ENCODE peak calls at places on chromosome 12, in four cellular contexts. G, E, A and F are unnamed samples.

GRCh38 chr12:5593056-5593455 is 161.1 kb downstream of the NTF3 start:
- DNase-seq in E (no peak), G (no peak), A (no peak), F (no peak)

GRCh38 chr12:28611501-28611900 is 421.2 kb downstream of the CCDC91 start:
- DNase-seq in E (no peak), A (no peak), G (no peak), F (no peak)

GRCh38 chr12:80936642-80937390 is 918 bp downstream of the LIN7A start:
- DNase-seq in E (no peak), A (peak), G (no peak), F (peak)

GRCh38 chr12:65533177-65533883 is 254.8 kb downstream of the MSRB3 start:
- DNase-seq in E (no peak), G (no peak), A (peak), F (no peak)

GRCh38 chr12:91975891-91976290 is 169.8 kb downstream of the BTG1 start:
- DNase-seq in E (no peak), A (no peak), G (no peak), F (no peak)

GRCh38 chr12:65277994-65278575 is 398 bp upstream of the MSRB3 start:
- DNase-seq in A (no peak), E (no peak), G (no peak), F (peak)

GRCh38 chr12:109777544-109777943 is 55.7 kb downstream of the TRPV4 start:
- DNase-seq in A (peak), G (no peak), E (no peak), F (no peak)

GRCh38 chr12:68370006-68370590 is 37.9 kb upstream of the MDM1 start:
- DNase-seq in A (no peak), E (no peak), G (no peak), F (no peak)

GRCh38 chr12:89160716-89161123 is 191.6 kb downstream of the DUSP6 start:
- DNase-seq in E (no peak), A (no peak), G (peak), F (peak)

GRCh38 chr12:109702126-109702841 is 11.3 kb upstream of the FAM222A start:
- DNase-seq in E (no peak), A (no peak), G (no peak), F (no peak)

GRCh38 chr12:15186593-15186992 is 34.6 kb downstream of the RERG start:
- DNase-seq in A (no peak), G (no peak), E (no peak), F (no peak)

GRCh38 chr12:124273630-124274029 is 21.3 kb upstream of the RFLNA start:
- DNase-seq in E (no peak), G (no peak), A (peak), F (no peak)
- TF ChIP-seq CTCF in E (peak), G (peak), A (peak), F (no peak)

GRCh38 chr12:123271182-123271491 is 519 bp downstream of the CDK2AP1 start:
- DNase-seq in E (no peak), A (peak), G (no peak), F (peak)
- TF ChIP-seq CTCF in E (peak), A (peak), G (peak), F (no peak)

DNA sequence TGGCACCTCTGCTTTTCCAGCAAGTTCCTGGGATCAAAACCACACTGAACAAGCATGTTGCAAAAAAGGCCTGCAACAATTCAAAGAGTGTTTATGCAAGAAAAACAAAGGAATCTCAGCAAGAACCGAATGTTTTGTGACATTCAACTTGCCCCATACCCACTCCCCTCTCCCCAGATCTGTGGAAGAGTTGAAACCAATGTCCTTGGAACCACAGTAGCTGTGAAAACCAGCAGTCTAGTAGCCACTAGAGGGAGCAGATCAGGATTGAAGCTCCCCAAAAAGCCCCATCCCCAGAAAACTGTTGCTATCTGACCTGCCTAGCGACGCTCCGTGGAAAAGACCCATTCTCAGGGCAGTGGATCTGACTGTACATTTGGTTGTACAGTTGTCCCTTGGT is 27.1 kb downstream of the PRKAB1 start:
- DNase-seq in A (no peak), E (no peak), G (no peak), F (no peak)
- TF ChIP-seq CTCF in A (peak), E (peak), G (peak), F (no peak)

GRCh38 chr12:96401061-96401871 is 1.0 kb upstream of the CDK17 start:
- DNase-seq in E (peak), G (no peak), A (no peak), F (no peak)

GRCh38 chr12:96399081-96399918 is 939 bp downstream of the CDK17 start:
- DNase-seq in G (no peak), E (no peak), A (peak), F (peak)

GRCh38 chr12:96400631-96401060 is 407 bp upstream of the CDK17 start:
- DNase-seq in E (no peak), G (no peak), A (no peak), F (no peak)

GRCh38 chr12:96398422-96399080 is 1.7 kb downstream of the CDK17 start:
- DNase-seq in G (no peak), E (no peak), A (no peak), F (no peak)

DNA sequence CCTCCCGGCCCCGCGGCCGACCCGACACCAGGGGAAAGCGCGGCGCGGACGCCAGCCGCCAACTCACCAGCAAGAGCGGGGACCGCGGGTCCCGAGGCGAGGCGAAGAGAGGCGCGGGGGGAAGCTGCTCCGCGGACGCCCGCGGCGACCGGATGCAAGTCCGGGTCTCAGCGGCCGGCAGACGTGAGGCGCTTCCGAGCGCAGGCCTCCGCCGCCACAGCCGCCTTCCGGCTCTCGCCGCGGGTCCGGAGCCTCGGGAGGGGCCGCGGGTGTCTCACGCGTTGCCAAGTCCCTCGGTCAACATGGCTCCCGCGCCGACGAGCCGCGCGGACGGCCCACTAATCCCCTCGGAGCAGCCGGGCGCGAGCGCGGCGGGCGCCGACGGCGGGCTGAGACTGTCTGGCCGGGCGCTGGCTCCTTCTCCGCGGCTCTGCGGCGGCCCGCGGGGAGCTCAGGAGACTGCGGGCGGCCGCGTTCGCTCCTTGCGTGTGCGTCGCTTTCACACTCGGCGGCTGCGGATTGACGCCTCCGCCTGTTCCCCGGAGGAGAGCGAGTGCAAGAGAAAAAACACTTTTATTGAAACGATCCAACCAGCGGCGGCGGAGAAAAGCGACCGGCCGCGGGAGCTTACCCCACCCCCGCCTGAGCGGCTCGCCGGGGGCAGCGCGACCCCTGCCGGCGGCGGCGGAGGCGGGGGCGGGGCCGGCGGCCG is at the start of gene CDK17:
- DNase-seq in A (peak), E (peak), G (no peak), F (peak)
- TF ChIP-seq CTCF in A (peak), E (peak), G (peak), F (no peak)

GRCh38 chr12:82686223-82687019 is at the start of gene TMTC2:
- DNase-seq in E (peak), A (peak), G (peak), F (peak)
- TF ChIP-seq CTCF in E (no peak), A (no peak), G (no peak), F (no peak)

GRCh38 chr12:63929426-63929825 is 84.9 kb downstream of the SRGAP1 start:
- DNase-seq in A (no peak), G (no peak), E (no peak), F (no peak)
- TF ChIP-seq CTCF in A (no peak), G (no peak), E (no peak), F (no peak)

GRCh38 chr12:2457215-2458112 is 337.3 kb upstream of the FKBP4 start:
- DNase-seq in A (no peak), G (no peak), E (no peak), F (no peak)
- TF ChIP-seq CTCF in A (no peak), G (no peak), E (no peak), F (no peak)

DNA sequence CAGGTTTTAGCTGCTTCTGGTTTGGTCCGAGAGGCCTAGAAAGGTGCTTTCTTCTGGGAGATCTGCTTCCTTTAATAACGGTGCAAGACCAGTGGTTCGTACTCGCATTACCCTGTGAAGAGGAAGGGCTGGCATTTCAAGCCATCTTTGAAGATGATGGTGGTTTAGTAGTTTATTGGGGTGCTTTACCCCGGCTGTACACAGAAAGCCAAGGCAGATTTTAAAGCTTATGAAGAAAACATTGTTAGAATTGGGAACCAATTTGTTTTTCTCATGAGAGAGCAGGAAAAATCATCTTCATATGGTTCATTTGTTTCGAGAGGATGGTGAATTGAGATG is 3.6 kb downstream of the CCND2 start:
- DNase-seq in E (no peak), G (no peak), A (no peak), F (no peak)
- TF ChIP-seq CTCF in E (no peak), G (no peak), A (no peak), F (no peak)

GRCh38 chr12:19033244-19033643 is 96.3 kb upstream of the PLEKHA5 start:
- DNase-seq in G (no peak), A (no peak), E (no peak), F (no peak)

GRCh38 chr12:19032826-19033225 is 96.7 kb upstream of the PLEKHA5 start:
- DNase-seq in E (no peak), G (no peak), A (no peak), F (no peak)

GRCh38 chr12:19030180-19030579 is 99.4 kb upstream of the PLEKHA5 start:
- DNase-seq in E (no peak), G (no peak), A (no peak), F (no peak)

GRCh38 chr12:19030603-19031002 is 98.9 kb upstream of the PLEKHA5 start:
- DNase-seq in A (no peak), G (no peak), E (no peak), F (no peak)

GRCh38 chr12:19031032-19031431 is 98.5 kb upstream of the PLEKHA5 start:
- DNase-seq in G (peak), E (no peak), A (no peak), F (no peak)
- TF ChIP-seq CTCF in G (no peak), E (no peak), A (no peak), F (no peak)

GRCh38 chr12:50638482-50638880 is 125.4 kb upstream of the ATF1 start:
- DNase-seq in E (no peak), A (no peak), G (no peak), F (no peak)
- TF ChIP-seq CTCF in E (no peak), A (no peak), G (no peak), F (no peak)